ENCODE peak calls at places on chromosomes 3 and 15, in ten cellular contexts. J, B, V, I, O, F, T, E, P and M are unnamed samples.

GRCh38 chr3:114928989-114929620 is 218.0 kb downstream of the ZBTB20 start:
- DNase-seq in J (no peak), B (no peak), V (no peak), I (no peak), O (no peak), F (no peak), T (no peak), E (no peak), P (no peak), M (no peak)

GRCh38 chr3:81723732-81724313 is 37.6 kb downstream of the GBE1 start:
- DNase-seq in J (no peak), B (no peak), V (peak; percentile 56), I (no peak), O (no peak), F (no peak), T (no peak), E (no peak), P (no peak), M (no peak)

GRCh38 chr3:192642651-192643050 is 84.7 kb downstream of the FGF12 start:
- DNase-seq in J (no peak), B (no peak), V (no peak), I (no peak), O (no peak), F (no peak), T (no peak), E (no peak), P (no peak), M (no peak)

GRCh38 chr3:4533489-4534443 is 40.6 kb downstream of the ITPR1 start:
- DNase-seq in J (no peak), B (no peak), V (no peak), I (no peak), O (no peak), F (no peak), T (peak; percentile 96), E (no peak), P (peak; percentile 54), M (no peak)

GRCh38 chr3:113166719-113167492 is 44.5 kb upstream of the BOC start:
- DNase-seq in J (peak; percentile 33), B (no peak), V (no peak), I (no peak), O (no peak), F (no peak), T (no peak), E (no peak), P (peak; percentile 62), M (peak; percentile 76)

GRCh38 chr15:69820819-69821218 is 276.9 kb downstream of the TLE3 start:
- DNase-seq in J (no peak), B (no peak), V (no peak), I (no peak), O (no peak), F (no peak), T (no peak), E (no peak), P (no peak), M (no peak)

GRCh38 chr3:112117826-112118571 is 15.0 kb downstream of the GCSAM start:
- DNase-seq in J (no peak), B (peak; percentile 80), V (no peak), I (no peak), O (no peak), F (no peak), T (no peak), E (no peak), P (peak; percentile 18), M (no peak)

GRCh38 chr3:142863965-142864924 is 24.6 kb downstream of the PCOLCE2 start:
- DNase-seq in J (no peak), B (no peak), V (no peak), I (no peak), O (no peak), F (no peak), T (no peak), E (no peak), P (no peak), M (no peak)

GRCh38 chr3:73203633-73204032 is 142.2 kb downstream of the EBLN2 start:
- DNase-seq in J (no peak), B (no peak), V (no peak), I (no peak), O (no peak), F (no peak), T (no peak), E (no peak), P (no peak), M (no peak)

GRCh38 chr15:92118162-92118935 is 264.8 kb downstream of the SLCO3A1 start:
- DNase-seq in J (no peak), B (no peak), V (no peak), I (no peak), O (no peak), F (no peak), T (no peak), E (no peak), P (no peak), M (no peak)